ENCODE peak calls at places on chromosomes 12 and 14, in six cellular contexts. One of them, this sample, is unnamed.

GRCh38 chr12:104290320-104290719 is 13.2 kb upstream of the EID3 start:
- DNase-seq in left ventricle myocardium inferior: no peak
- DNase-seq in upper lobe of right lung: no peak
- DNase-seq in psoas muscle: no peak
- DNase-seq in pancreas: no peak
- DNase-seq in brain microvascular endothelial cell: no peak
- DNase-seq in this sample: no peak

GRCh38 chr12:118402251-118402650 is 25.9 kb downstream of the SUDS3 start:
- DNase-seq in left ventricle myocardium inferior: no peak
- DNase-seq in upper lobe of right lung: no peak
- DNase-seq in psoas muscle: no peak
- DNase-seq in pancreas: no peak
- DNase-seq in brain microvascular endothelial cell: peak
- DNase-seq in this sample: peak

GRCh38 chr12:87779858-87780498 is 249.2 kb downstream of the C12orf50 start:
- DNase-seq in left ventricle myocardium inferior: no peak
- DNase-seq in upper lobe of right lung: no peak
- DNase-seq in psoas muscle: no peak
- DNase-seq in pancreas: peak
- DNase-seq in brain microvascular endothelial cell: no peak
- DNase-seq in this sample: no peak

GRCh38 chr12:123139926-123140674 is 10.8 kb downstream of the PITPNM2 start:
- DNase-seq in left ventricle myocardium inferior: no peak
- DNase-seq in upper lobe of right lung: no peak
- DNase-seq in psoas muscle: no peak
- DNase-seq in pancreas: no peak
- DNase-seq in brain microvascular endothelial cell: no peak
- DNase-seq in this sample: peak

GRCh38 chr12:12376636-12377448 is 20.0 kb downstream of the BORCS5 start:
- DNase-seq in left ventricle myocardium inferior: no peak
- DNase-seq in upper lobe of right lung: no peak
- DNase-seq in psoas muscle: no peak
- DNase-seq in pancreas: no peak
- DNase-seq in brain microvascular endothelial cell: peak
- DNase-seq in this sample: peak

GRCh38 chr12:104376650-104377506 is 73.3 kb downstream of the EID3 start:
- DNase-seq in left ventricle myocardium inferior: no peak
- DNase-seq in upper lobe of right lung: no peak
- DNase-seq in psoas muscle: no peak
- DNase-seq in pancreas: no peak
- DNase-seq in brain microvascular endothelial cell: no peak
- DNase-seq in this sample: no peak

GRCh38 chr14:37539992-37540391 is 55.1 kb downstream of the FOXA1 start:
- DNase-seq in left ventricle myocardium inferior: no peak
- DNase-seq in upper lobe of right lung: no peak
- DNase-seq in psoas muscle: no peak
- DNase-seq in pancreas: no peak
- DNase-seq in brain microvascular endothelial cell: no peak
- DNase-seq in this sample: no peak

GRCh38 chr12:52213541-52214420 is 19.3 kb upstream of the KRT7 start:
- DNase-seq in left ventricle myocardium inferior: peak
- DNase-seq in upper lobe of right lung: peak
- DNase-seq in psoas muscle: peak
- DNase-seq in pancreas: peak
- DNase-seq in brain microvascular endothelial cell: peak
- DNase-seq in this sample: peak

GRCh38 chr12:41486718-41487117 is 298.6 kb downstream of the PDZRN4 start:
- DNase-seq in left ventricle myocardium inferior: no peak
- DNase-seq in upper lobe of right lung: no peak
- DNase-seq in psoas muscle: no peak
- DNase-seq in pancreas: no peak
- DNase-seq in brain microvascular endothelial cell: peak
- DNase-seq in this sample: no peak

GRCh38 chr12:130831876-130832405 is 7.1 kb downstream of the STX2 start:
- DNase-seq in left ventricle myocardium inferior: no peak
- DNase-seq in upper lobe of right lung: no peak
- DNase-seq in psoas muscle: no peak
- DNase-seq in pancreas: no peak
- DNase-seq in brain microvascular endothelial cell: no peak
- DNase-seq in this sample: no peak

GRCh38 chr14:104442107-104442551 is 137.4 kb upstream of the C14orf180 start:
- DNase-seq in left ventricle myocardium inferior: no peak
- DNase-seq in upper lobe of right lung: peak
- DNase-seq in psoas muscle: no peak
- DNase-seq in pancreas: no peak
- DNase-seq in brain microvascular endothelial cell: no peak
- DNase-seq in this sample: no peak

GRCh38 chr14:73991097-73991496 is 28.0 kb downstream of the ENTPD5 start:
- DNase-seq in left ventricle myocardium inferior: no peak
- DNase-seq in upper lobe of right lung: no peak
- DNase-seq in psoas muscle: no peak
- DNase-seq in pancreas: no peak
- DNase-seq in brain microvascular endothelial cell: no peak
- DNase-seq in this sample: peak

GRCh38 chr14:85241022-85241880 is 288.7 kb upstream of the FLRT2 start:
- DNase-seq in left ventricle myocardium inferior: no peak
- DNase-seq in upper lobe of right lung: no peak
- DNase-seq in psoas muscle: no peak
- DNase-seq in pancreas: peak
- DNase-seq in brain microvascular endothelial cell: no peak
- DNase-seq in this sample: peak

GRCh38 chr12:122518908-122519307 is 7.8 kb downstream of the RSRC2 start:
- DNase-seq in left ventricle myocardium inferior: no peak
- DNase-seq in upper lobe of right lung: no peak
- DNase-seq in psoas muscle: no peak
- DNase-seq in pancreas: no peak
- DNase-seq in brain microvascular endothelial cell: no peak
- DNase-seq in this sample: no peak

GRCh38 chr12:57894577-57895292 is 46.6 kb upstream of the ATP23 start:
- DNase-seq in left ventricle myocardium inferior: no peak
- DNase-seq in upper lobe of right lung: no peak
- DNase-seq in psoas muscle: no peak
- DNase-seq in pancreas: no peak
- DNase-seq in brain microvascular endothelial cell: no peak
- DNase-seq in this sample: no peak

GRCh38 chr12:121955258-121956040 is 37.1 kb downstream of the CFAP251 start:
- DNase-seq in left ventricle myocardium inferior: no peak
- DNase-seq in upper lobe of right lung: no peak
- DNase-seq in psoas muscle: no peak
- DNase-seq in pancreas: no peak
- DNase-seq in brain microvascular endothelial cell: no peak
- DNase-seq in this sample: no peak

GRCh38 chr12:81465881-81466280 is 293.3 kb downstream of the PPFIA2 start:
- DNase-seq in left ventricle myocardium inferior: no peak
- DNase-seq in upper lobe of right lung: no peak
- DNase-seq in psoas muscle: no peak
- DNase-seq in pancreas: no peak
- DNase-seq in brain microvascular endothelial cell: no peak
- DNase-seq in this sample: no peak

GRCh38 chr12:105107176-105107496 is 395 bp upstream of the WASHC4 start:
- DNase-seq in left ventricle myocardium inferior: no peak
- DNase-seq in upper lobe of right lung: no peak
- DNase-seq in psoas muscle: no peak
- DNase-seq in pancreas: no peak
- DNase-seq in brain microvascular endothelial cell: peak
- DNase-seq in this sample: peak

GRCh38 chr12:111584959-111585358 is 14.2 kb downstream of the ATXN2 start:
- DNase-seq in left ventricle myocardium inferior: no peak
- DNase-seq in upper lobe of right lung: no peak
- DNase-seq in psoas muscle: no peak
- DNase-seq in pancreas: no peak
- DNase-seq in brain microvascular endothelial cell: no peak
- DNase-seq in this sample: peak

GRCh38 chr14:89417469-89418225 is 614 bp upstream of the FOXN3 start:
- DNase-seq in left ventricle myocardium inferior: peak
- DNase-seq in upper lobe of right lung: peak
- DNase-seq in psoas muscle: peak
- DNase-seq in pancreas: peak
- DNase-seq in brain microvascular endothelial cell: peak
- DNase-seq in this sample: peak

GRCh38 chr14:89417111-89417468 is at the start of gene FOXN3:
- DNase-seq in left ventricle myocardium inferior: peak
- DNase-seq in upper lobe of right lung: peak
- DNase-seq in psoas muscle: peak
- DNase-seq in pancreas: peak
- DNase-seq in brain microvascular endothelial cell: peak
- DNase-seq in this sample: peak

GRCh38 chr14:89419973-89420482 is 3.0 kb upstream of the FOXN3 start:
- DNase-seq in left ventricle myocardium inferior: no peak
- DNase-seq in upper lobe of right lung: no peak
- DNase-seq in psoas muscle: no peak
- DNase-seq in pancreas: no peak
- DNase-seq in brain microvascular endothelial cell: no peak
- DNase-seq in this sample: no peak

GRCh38 chr14:89418976-89419375 is 1.9 kb upstream of the FOXN3 start:
- DNase-seq in left ventricle myocardium inferior: no peak
- DNase-seq in upper lobe of right lung: peak
- DNase-seq in psoas muscle: no peak
- DNase-seq in pancreas: no peak
- DNase-seq in brain microvascular endothelial cell: no peak
- DNase-seq in this sample: no peak

DNA sequence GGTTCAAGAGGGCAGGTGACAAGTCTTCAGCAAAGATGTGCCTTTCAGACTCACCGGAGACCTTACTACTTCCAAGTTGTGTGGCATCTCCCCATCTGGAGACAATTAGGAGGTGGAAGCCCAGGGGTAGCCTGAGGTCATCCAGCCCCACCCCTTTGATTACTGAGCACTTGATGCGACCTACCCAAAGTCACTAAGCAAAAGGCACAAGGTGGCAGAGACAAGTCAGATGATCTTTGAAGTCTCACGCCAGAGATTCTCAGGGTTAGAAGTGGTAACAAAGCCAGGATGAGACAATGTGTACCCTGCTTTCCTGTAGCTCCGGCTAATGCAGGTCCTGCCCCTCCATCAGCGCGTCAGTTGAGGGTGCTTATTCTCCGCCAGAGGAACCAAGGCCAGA is 1.4 kb upstream of the FOXN3 start:
- DNase-seq in left ventricle myocardium inferior: no peak
- DNase-seq in upper lobe of right lung: no peak
- DNase-seq in psoas muscle: no peak
- DNase-seq in pancreas: no peak
- DNase-seq in brain microvascular endothelial cell: no peak
- DNase-seq in this sample: no peak
- H3K4me3 ChIP-seq in left ventricle myocardium inferior: peak
- H3K4me3 ChIP-seq in upper lobe of right lung: peak
- H3K4me3 ChIP-seq in psoas muscle: peak
- H3K4me3 ChIP-seq in pancreas: no peak
- H3K4me3 ChIP-seq in brain microvascular endothelial cell: no peak
- H3K4me3 ChIP-seq in this sample: no peak

GRCh38 chr12:24285413-24285812 is 335.9 kb upstream of the SOX5 start:
- DNase-seq in left ventricle myocardium inferior: no peak
- DNase-seq in upper lobe of right lung: no peak
- DNase-seq in psoas muscle: no peak
- DNase-seq in pancreas: no peak
- DNase-seq in brain microvascular endothelial cell: no peak
- DNase-seq in this sample: no peak
- TF ChIP-seq CTCF in left ventricle myocardium inferior: no peak
- TF ChIP-seq CTCF in upper lobe of right lung: no peak
- TF ChIP-seq CTCF in psoas muscle: no peak
- TF ChIP-seq CTCF in pancreas: no peak
- TF ChIP-seq CTCF in brain microvascular endothelial cell: no peak
- TF ChIP-seq CTCF in this sample: no peak

GRCh38 chr12:7127916-7128626 is 618 bp downstream of the RBP5 start:
- DNase-seq in left ventricle myocardium inferior: no peak
- DNase-seq in upper lobe of right lung: no peak
- DNase-seq in psoas muscle: no peak
- DNase-seq in pancreas: no peak
- DNase-seq in brain microvascular endothelial cell: no peak
- DNase-seq in this sample: no peak
- H3K4me3 ChIP-seq in left ventricle myocardium inferior: no peak
- H3K4me3 ChIP-seq in upper lobe of right lung: peak
- H3K4me3 ChIP-seq in psoas muscle: no peak
- H3K4me3 ChIP-seq in pancreas: no peak
- H3K4me3 ChIP-seq in brain microvascular endothelial cell: no peak
- H3K4me3 ChIP-seq in this sample: no peak

DNA sequence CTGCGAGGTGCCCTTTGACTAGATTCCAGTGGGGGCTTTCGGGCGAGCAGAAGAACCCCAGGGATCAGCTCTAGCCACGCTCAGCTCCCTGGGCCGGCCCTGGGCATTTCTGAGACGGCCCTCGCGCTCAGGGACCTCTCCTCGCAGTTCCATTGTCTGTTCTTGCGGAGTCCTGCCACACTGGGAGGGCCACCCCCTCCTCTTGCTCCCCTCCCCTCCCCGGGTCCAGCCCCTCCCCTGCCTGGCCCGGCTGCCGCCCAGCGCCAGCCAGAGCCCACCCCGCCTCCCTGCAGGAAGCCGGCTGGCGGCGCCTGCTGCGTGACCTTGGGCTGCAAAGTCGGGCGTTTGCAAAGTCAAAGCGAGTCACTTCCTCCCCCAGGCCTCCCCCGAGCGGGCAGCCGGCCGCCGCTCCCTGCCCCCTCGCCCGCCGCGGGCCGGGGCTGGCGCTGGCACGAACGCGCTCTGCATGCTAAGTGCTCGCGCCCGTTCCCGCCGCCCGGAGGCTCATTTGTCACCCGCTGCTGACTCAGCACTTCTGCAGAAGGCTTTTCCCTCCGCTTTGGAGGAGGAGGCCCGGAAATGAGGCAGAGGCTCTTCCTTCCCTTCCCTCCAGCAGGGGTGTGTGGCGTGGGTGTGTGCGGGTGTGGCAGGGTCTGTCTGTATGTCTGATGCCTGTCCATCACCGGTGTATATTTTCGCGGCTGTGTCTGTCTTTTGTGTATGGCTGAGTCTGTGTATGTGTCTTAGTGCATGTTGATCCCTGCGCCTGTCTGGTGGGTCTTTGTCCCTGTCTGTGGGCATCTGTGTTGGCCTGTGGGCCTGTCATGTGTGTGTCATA is 72.0 kb downstream of the IRF2BPL start:
- DNase-seq in left ventricle myocardium inferior: peak
- DNase-seq in upper lobe of right lung: peak
- DNase-seq in psoas muscle: peak
- DNase-seq in pancreas: peak
- DNase-seq in brain microvascular endothelial cell: peak
- DNase-seq in this sample: peak
- TF ChIP-seq CTCF in left ventricle myocardium inferior: peak
- TF ChIP-seq CTCF in upper lobe of right lung: peak
- TF ChIP-seq CTCF in psoas muscle: no peak
- TF ChIP-seq CTCF in pancreas: no peak
- TF ChIP-seq CTCF in brain microvascular endothelial cell: peak
- TF ChIP-seq CTCF in this sample: no peak

GRCh38 chr14:101965796-101966718 is 1.7 kb downstream of the DYNC1H1 start:
- DNase-seq in left ventricle myocardium inferior: no peak
- DNase-seq in upper lobe of right lung: no peak
- DNase-seq in psoas muscle: no peak
- DNase-seq in pancreas: no peak
- DNase-seq in brain microvascular endothelial cell: no peak
- DNase-seq in this sample: no peak
- H3K4me3 ChIP-seq in left ventricle myocardium inferior: peak
- H3K4me3 ChIP-seq in upper lobe of right lung: peak
- H3K4me3 ChIP-seq in psoas muscle: peak
- H3K4me3 ChIP-seq in pancreas: peak
- H3K4me3 ChIP-seq in brain microvascular endothelial cell: peak
- H3K4me3 ChIP-seq in this sample: peak